ENCODE peak calls at places on chromosomes 4 and X, in five cellular contexts. I is GM12878, F is HepG2, T is K562, H is H1. W is an unnamed sample.
A peak's percentile ranks its signal among the peaks of the same experiment; 100 is the strongest.

GRCh38 chrX:10749113-10749512 is 128.7 kb upstream of the MID1 start:
- DNase-seq in I (no peak), F (no peak), T (no peak), H (no peak), W (no peak)

GRCh38 chr4:13970349-13970748 is 342.8 kb upstream of the BOD1L1 start:
- DNase-seq in I (no peak), F (no peak), T (no peak), H (no peak), W (no peak)

GRCh38 chr4:152310223-152310622 is 225.7 kb downstream of the FBXW7 start:
- DNase-seq in I (no peak), F (no peak), T (no peak), H (no peak), W (no peak)

GRCh38 chr4:52836653-52837052 is 25.5 kb upstream of the RASL11B start:
- DNase-seq in I (no peak), F (no peak), T (no peak), H (no peak), W (no peak)

GRCh38 chr4:150577786-150578185 is 4.2 kb upstream of the MAB21L2 start:
- DNase-seq in I (no peak), F (no peak), T (no peak), H (no peak), W (no peak)

GRCh38 chr4:55613621-55614020 is 21.6 kb upstream of the PDCL2 start:
- DNase-seq in I (no peak), F (no peak), T (no peak), H (no peak), W (no peak)

GRCh38 chr4:140743194-140743931 is 12.8 kb downstream of the TBC1D9 start:
- DNase-seq in I (peak; percentile 58), F (peak; percentile 51), T (no peak), H (no peak), W (no peak)

GRCh38 chrX:120207009-120207610 is 43.5 kb upstream of the ZBTB33 start:
- DNase-seq in I (no peak), F (no peak), T (no peak), H (no peak), W (no peak)

GRCh38 chrX:1484638-1485019 is 31.9 kb upstream of the ASMTL start:
- DNase-seq in I (no peak), F (no peak), T (no peak), H (no peak), W (no peak)

GRCh38 chrX:7159132-7159861 is 11.3 kb upstream of the PUDP start:
- DNase-seq in I (no peak), F (no peak), T (no peak), H (no peak), W (no peak)

GRCh38 chr4:56048621-56049427 is 100.1 kb downstream of the CEP135 start:
- DNase-seq in I (peak; percentile 2), F (no peak), T (peak; percentile 60), H (peak; percentile 81), W (peak; percentile 29)

GRCh38 chr4:23844961-23845360 is 44.9 kb downstream of the PPARGC1A start:
- DNase-seq in I (no peak), F (no peak), T (no peak), H (no peak), W (no peak)

GRCh38 chr4:184664445-184665210 is 15.1 kb downstream of the PRIMPOL start:
- DNase-seq in I (no peak), F (no peak), T (peak; percentile 63), H (no peak), W (no peak)

GRCh38 chr4:82090717-82091116 is 283.1 kb downstream of the HNRNPD start:
- DNase-seq in I (no peak), F (no peak), T (no peak), H (no peak), W (no peak)

GRCh38 chrX:79630033-79631009 is 263.2 kb upstream of the ITM2A start:
- DNase-seq in I (peak; percentile 47), F (no peak), T (no peak), H (no peak), W (no peak)

GRCh38 chr4:83316459-83317170 is 18.0 kb downstream of the HPSE start:
- DNase-seq in I (no peak), F (no peak), T (no peak), H (no peak), W (no peak)

GRCh38 chr4:22052076-22052475 is 103.5 kb upstream of the KCNIP4 start:
- DNase-seq in I (no peak), F (no peak), T (no peak), H (no peak), W (no peak)

GRCh38 chr4:161291222-161291621 is 872.6 kb downstream of the FSTL5 start:
- DNase-seq in I (no peak), F (no peak), T (no peak), H (no peak), W (no peak)

GRCh38 chr4:126144838-126145237 is 830.1 kb downstream of the FAT4 start:
- DNase-seq in I (no peak), F (no peak), T (no peak), H (no peak), W (no peak)

GRCh38 chrX:106284431-106285025 is 116.4 kb downstream of the PWWP3B start:
- DNase-seq in I (no peak), F (no peak), T (no peak), H (no peak), W (no peak)

GRCh38 chrX:15475486-15475885 is 17.6 kb downstream of the PIR start:
- DNase-seq in I (no peak), F (no peak), T (no peak), H (no peak), W (no peak)

GRCh38 chr4:113635739-113636437 is 125.7 kb downstream of the CAMK2D start:
- DNase-seq in I (no peak), F (no peak), T (no peak), H (no peak), W (no peak)

GRCh38 chr4:72084587-72085011 is 52.8 kb downstream of the NPFFR2 start:
- DNase-seq in I (peak; percentile 13), F (no peak), T (no peak), H (no peak), W (no peak)
- TF ChIP-seq ATF3 in I (no peak), F (no peak), T (no peak), H (no peak), W (no peak)

DNA sequence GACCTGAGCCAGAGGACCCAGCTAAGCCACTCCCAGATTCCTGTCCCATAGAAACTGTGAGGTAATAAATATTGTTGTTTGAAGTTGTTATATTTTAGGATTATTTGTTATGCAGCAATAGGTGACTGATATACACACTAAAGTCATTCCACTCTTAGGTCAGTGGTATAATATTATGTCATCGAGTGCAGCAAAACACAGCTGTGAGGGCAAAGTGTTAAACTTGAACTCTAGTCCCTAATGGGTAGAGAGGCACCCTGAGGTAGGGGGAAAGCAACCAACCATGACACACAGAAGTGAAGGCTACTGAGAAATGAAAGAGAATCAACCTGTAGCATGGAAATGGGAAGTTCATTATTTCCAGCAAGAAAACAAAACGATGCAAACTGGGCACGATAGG is 66.6 kb downstream of the ATXN3L start:
- DNase-seq in I (peak; percentile 32), F (no peak), T (no peak), H (no peak), W (no peak)
- TF ChIP-seq SIN3A in I (no peak), F (no peak), T (no peak), H (no peak), W (no peak)

GRCh38 chr4:47801481-47802002 is 36.3 kb downstream of the CORIN start:
- DNase-seq in I (no peak), F (no peak), T (no peak), H (no peak), W (no peak)

GRCh38 chr4:47798165-47798564 is 39.7 kb downstream of the CORIN start:
- DNase-seq in I (no peak), F (no peak), T (no peak), H (no peak), W (no peak)
- H3K79me2 ChIP-seq in I (no peaks in the 10 kb centered on the region), F (no peaks in the 10 kb centered on the region), T (no peaks in the 10 kb centered on the region), H (no peaks in the 10 kb centered on the region), W (no peaks in the 10 kb centered on the region)

DNA sequence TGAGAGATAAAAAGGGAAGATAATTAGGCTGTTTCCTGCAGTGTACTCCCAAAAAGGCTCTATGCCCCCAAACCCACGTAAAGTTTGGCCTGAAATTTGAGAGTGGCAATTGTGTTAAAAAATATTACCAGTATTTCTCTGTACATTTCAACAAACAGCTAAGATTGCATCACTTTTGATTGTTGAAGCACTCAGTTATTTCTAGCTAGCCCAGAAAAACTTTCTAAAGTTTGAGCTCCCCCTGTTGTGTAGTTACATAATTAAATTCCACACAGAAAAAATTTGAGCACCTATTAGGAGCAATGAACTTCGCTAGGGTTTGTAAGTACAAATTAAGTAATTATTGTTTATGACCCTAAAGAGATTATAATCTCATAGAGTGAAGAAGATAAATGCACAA is 109.4 kb downstream of the DLG3 start:
- DNase-seq in I (no peak), F (peak; percentile 16), T (no peak), H (no peak), W (no peak)
- TF ChIP-seq ATF3 in I (no peak), F (no peak), T (no peak), H (no peak), W (no peak)

DNA sequence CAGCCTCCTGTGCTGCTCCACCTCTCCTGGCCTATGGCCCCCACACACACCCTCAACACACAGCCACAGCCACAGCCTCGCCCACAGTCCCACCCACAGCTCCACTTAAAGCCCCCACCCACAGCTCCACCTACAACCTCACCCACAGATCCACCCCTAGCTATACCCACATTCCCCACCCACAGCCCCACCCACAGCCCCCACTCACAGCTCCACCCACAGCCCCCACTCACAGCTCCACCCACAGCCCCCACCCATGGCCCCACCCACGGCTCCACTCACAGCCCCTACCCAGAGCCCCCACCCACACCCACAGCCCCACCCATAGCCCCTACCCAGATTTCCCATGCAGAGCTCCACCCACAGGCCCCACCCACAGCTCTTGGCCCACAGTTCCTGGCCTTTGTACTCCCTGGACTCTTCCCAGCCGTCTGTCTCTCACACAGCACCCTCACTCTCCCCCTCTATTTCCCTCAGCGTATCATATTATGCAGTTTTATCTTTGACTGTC is 322.6 kb downstream of the EVC2 start:
- DNase-seq in I (no peak), F (no peak), T (peak; percentile 53), H (no peak), W (no peak)
- TF ChIP-seq SIN3A in I (no peak), F (no peak), T (no peak), H (no peak), W (no peak)

GRCh38 chr4:156933633-156934258 is 37.9 kb downstream of the PDGFC start:
- DNase-seq in I (no peak), F (peak; percentile 58), T (no peak), H (no peak), W (peak; percentile 32)
- H3K79me2 ChIP-seq in I (no peaks in the 10 kb centered on the region), F (no peaks in the 10 kb centered on the region), T (no peaks in the 10 kb centered on the region), H (no peaks in the 10 kb centered on the region), W (no peaks in the 10 kb centered on the region)

GRCh38 chr4:8575457-8575856 is 4.7 kb upstream of the GPR78 start:
- DNase-seq in I (no peak), F (no peak), T (no peak), H (no peak), W (no peak)

GRCh38 chr4:8571702-8572685 is 8.2 kb upstream of the GPR78 start:
- DNase-seq in I (no peak), F (no peak), T (no peak), H (no peak), W (no peak)

GRCh38 chr4:8573266-8573665 is 6.9 kb upstream of the GPR78 start:
- DNase-seq in I (no peak), F (no peak), T (no peak), H (no peak), W (no peak)

GRCh38 chr4:8577046-8577445 is 3.1 kb upstream of the GPR78 start:
- DNase-seq in I (no peak), F (no peak), T (no peak), H (no peak), W (no peak)

GRCh38 chr4:8574796-8575370 is 5.3 kb upstream of the GPR78 start:
- DNase-seq in I (no peak), F (no peak), T (no peak), H (no peak), W (no peak)
- TF ChIP-seq ATF3 in I (no peak), F (no peak), T (no peak), H (no peak), W (no peak)